ENCODE peak calls at places on chromosome 17, in ten cellular contexts. C is coronary artery; Q is nephron progenitor cell; E is effector CD4-positive, alpha-beta T cell; S is fibroblast of lung; H is NCI-H345; G is NCI-H1092; P is endothelial cell; D is hepatic stellate cell; W is small intestine. X is an unnamed sample.
A peak's percentile ranks its signal among the peaks of the same experiment; 100 is the strongest.

GRCh38 chr17:1025733-1026598 is 29.0 kb downstream of the TIMM22 start:
- DNase-seq in C (no peak), Q (no peak), E (no peak), S (no peak), H (no peak), G (no peak), P (no peak), D (no peak), W (no peak), X (no peak)

GRCh38 chr17:39818282-39819000 is 45.7 kb downstream of the IKZF3 start:
- DNase-seq in C (no peak), Q (no peak), E (no peak), S (no peak), H (no peak), G (no peak), P (no peak), D (no peak), W (no peak), X (no peak)

GRCh38 chr17:7109461-7110322 is 4.9 kb downstream of the ASGR2 start:
- DNase-seq in C (no peak), Q (no peak), E (no peak), S (no peak), H (no peak), G (no peak), P (no peak), D (no peak), W (no peak), X (no peak)

GRCh38 chr17:34769899-34770298 is 190.5 kb downstream of the TMEM132E start:
- DNase-seq in C (no peak), Q (no peak), E (no peak), S (no peak), H (no peak), G (no peak), P (no peak), D (no peak), W (no peak), X (no peak)

GRCh38 chr17:74514632-74515035 is 16.6 kb downstream of the CD300LB start:
- DNase-seq in C (peak; percentile 41), Q (no peak), E (no peak), S (no peak), H (peak; percentile 54), G (no peak), P (no peak), D (no peak), W (no peak), X (peak; percentile 27)

GRCh38 chr17:8056232-8056975 is 17.5 kb downstream of the ALOX15B start:
- DNase-seq in C (peak; percentile 74), Q (no peak), E (no peak), S (peak; percentile 83), H (no peak), G (no peak), P (no peak), D (peak; percentile 56), W (peak; percentile 72), X (peak; percentile 86)

GRCh38 chr17:63282455-63282854 is 163.7 kb downstream of the CYB561 start:
- DNase-seq in C (no peak), Q (no peak), E (no peak), S (no peak), H (no peak), G (no peak), P (no peak), D (no peak), W (no peak), X (no peak)

GRCh38 chr17:3780986-3781385 is 20.0 kb downstream of the ITGAE start:
- DNase-seq in C (no peak), Q (no peak), E (no peak), S (no peak), H (no peak), G (no peak), P (no peak), D (no peak), W (no peak), X (no peak)

GRCh38 chr17:75012320-75013076 is at the start of gene MRPL58:
- DNase-seq in C (peak; percentile 89), Q (peak; percentile 88), E (peak; percentile 67), S (peak; percentile 87), H (peak; percentile 92), G (peak; percentile 79), P (peak; percentile 85), D (peak; percentile 88), W (peak; percentile 76), X (peak; percentile 79)

GRCh38 chr17:13503526-13503925 is 98.2 kb downstream of the HS3ST3A1 start:
- DNase-seq in C (no peak), Q (no peak), E (no peak), S (no peak), H (no peak), G (no peak), P (no peak), D (no peak), W (no peak), X (no peak)

GRCh38 chr17:79087428-79088143 is 13.0 kb downstream of the ENGASE start:
- DNase-seq in C (no peak), Q (peak; percentile 91), E (peak; percentile 64), S (peak; percentile 39), H (peak; percentile 66), G (peak; percentile 45), P (peak; percentile 89), D (peak; percentile 89), W (peak; percentile 65), X (peak; percentile 57)

GRCh38 chr17:9232591-9233270 is 211.4 kb downstream of the NTN1 start:
- DNase-seq in C (no peak), Q (peak; percentile 55), E (no peak), S (peak; percentile 48), H (no peak), G (no peak), P (no peak), D (no peak), W (no peak), X (no peak)

GRCh38 chr17:39114744-39115534 is 36.5 kb downstream of the PLXDC1 start:
- DNase-seq in C (no peak), Q (no peak), E (no peak), S (peak; percentile 25), H (no peak), G (no peak), P (no peak), D (no peak), W (peak; percentile 27), X (no peak)

GRCh38 chr17:76840884-76841775 is 27.1 kb upstream of the MGAT5B start:
- DNase-seq in C (no peak), Q (no peak), E (no peak), S (no peak), H (no peak), G (no peak), P (no peak), D (no peak), W (no peak), X (no peak)

GRCh38 chr17:62871291-62871690 is 63.2 kb upstream of the MARCHF10 start:
- DNase-seq in C (peak; percentile 1), Q (no peak), E (no peak), S (no peak), H (no peak), G (no peak), P (no peak), D (no peak), W (no peak), X (no peak)

GRCh38 chr17:81440511-81441244 is 45.4 kb downstream of the BAHCC1 start:
- DNase-seq in C (no peak), Q (peak; percentile 74), E (no peak), S (no peak), H (peak; percentile 16), G (peak; percentile 46), P (peak; percentile 85), D (no peak), W (no peak), X (no peak)

GRCh38 chr17:11692688-11693087 is 94.4 kb downstream of the DNAH9 start:
- DNase-seq in C (no peak), Q (no peak), E (no peak), S (no peak), H (no peak), G (no peak), P (no peak), D (no peak), W (no peak), X (no peak)

GRCh38 chr17:11921296-11921695 is 76.0 kb downstream of the ZNF18 start:
- DNase-seq in C (no peak), Q (no peak), E (no peak), S (no peak), H (no peak), G (no peak), P (no peak), D (no peak), W (no peak), X (peak; percentile 7)

GRCh38 chr17:66673668-66674276 is 161.1 kb upstream of the CACNG5 start:
- DNase-seq in C (no peak), Q (peak; percentile 52), E (peak; percentile 30), S (peak; percentile 71), H (peak; percentile 51), G (peak; percentile 48), P (peak; percentile 65), D (peak; percentile 59), W (peak; percentile 74), X (peak; percentile 74)

GRCh38 chr17:80826955-80827645 is 164.5 kb upstream of the CHMP6 start:
- DNase-seq in C (no peak), Q (no peak), E (no peak), S (peak; percentile 98), H (no peak), G (no peak), P (no peak), D (peak; percentile 36), W (no peak), X (peak; percentile 97)

GRCh38 chr17:81033535-81034167 is 1.3 kb upstream of the BAIAP2 start:
- DNase-seq in C (no peak), Q (no peak), E (no peak), S (no peak), H (no peak), G (no peak), P (peak; percentile 48), D (no peak), W (no peak), X (no peak)

GRCh38 chr17:80254396-80255241 is 6.0 kb upstream of the RNF213 start:
- DNase-seq in C (no peak), Q (no peak), E (peak; percentile 35), S (peak; percentile 84), H (peak; percentile 26), G (no peak), P (no peak), D (peak; percentile 92), W (peak; percentile 77), X (peak; percentile 91)

GRCh38 chr17:44137891-44138709 is 3.6 kb upstream of the HROB start:
- DNase-seq in C (peak; percentile 98), Q (peak; percentile 50), E (peak; percentile 44), S (peak; percentile 98), H (peak; percentile 89), G (no peak), P (no peak), D (peak; percentile 99), W (peak; percentile 64), X (peak; percentile 99)

GRCh38 chr17:30570596-30571265 is 93.5 kb downstream of the GOSR1 start:
- DNase-seq in C (no peak), Q (no peak), E (no peak), S (no peak), H (no peak), G (no peak), P (no peak), D (no peak), W (no peak), X (no peak)

GRCh38 chr17:7045492-7046126 is 1.7 kb upstream of the SLC16A11 start:
- DNase-seq in C (no peak), Q (peak; percentile 39), E (peak; percentile 45), S (peak; percentile 90), H (peak; percentile 49), G (peak; percentile 9), P (no peak), D (peak; percentile 66), W (peak; percentile 88), X (peak; percentile 85)

GRCh38 chr17:3879181-3879580 is 13.7 kb downstream of the CAMKK1 start:
- DNase-seq in C (no peak), Q (peak; percentile 37), E (no peak), S (peak; percentile 73), H (no peak), G (peak; percentile 61), P (no peak), D (peak; percentile 72), W (no peak), X (no peak)

GRCh38 chr17:38598536-38598935 is 7.2 kb downstream of the SRCIN1 start:
- DNase-seq in C (no peak), Q (peak; percentile 81), E (no peak), S (peak; percentile 57), H (peak; percentile 91), G (peak; percentile 62), P (peak; percentile 64), D (peak; percentile 69), W (peak; percentile 64), X (peak; percentile 94)

GRCh38 chr17:4201231-4201630 is 58.2 kb downstream of the CYB5D2 start:
- DNase-seq in C (no peak), Q (no peak), E (no peak), S (no peak), H (no peak), G (no peak), P (no peak), D (no peak), W (no peak), X (no peak)

X was measured in epithelial cell of esophagus.